ENCODE peak calls at places on chromosomes 7 and 10, in five cellular contexts. Y is suprapubic skin; G is CD8-positive, alpha-beta T cell; L is psoas muscle; C is A549. P is an unnamed sample. For H3K4me1, the result is how much of the 10 kb centered on the place peaks cover.

GRCh38 chr7:67788689-67789088 is 792.1 kb downstream of the TYW1 start:
- DNase-seq in L (no peak), G (no peak), Y (no peak), C (peak), P (no peak)

GRCh38 chr7:70486977-70487376 is 645.0 kb upstream of the GALNT17 start:
- DNase-seq in L (no peak), G (no peak), C (no peak), Y (no peak), P (no peak)

GRCh38 chr7:118080947-118081346 is 103.0 kb upstream of the LSM8 start:
- DNase-seq in Y (no peak), C (peak), G (no peak), L (no peak), P (no peak)

GRCh38 chr7:123871998-123872867 is 27.3 kb downstream of the HYAL4 start:
- DNase-seq in G (no peak), L (peak), C (peak), Y (no peak), P (no peak)

GRCh38 chr7:1579481-1580421 is 9.9 kb upstream of the PSMG3 start:
- DNase-seq in G (peak), L (peak), Y (peak), C (peak), P (no peak)

GRCh38 chr10:63767512-63767911 is 246.3 kb downstream of the REEP3 start:
- DNase-seq in C (peak), Y (no peak), L (no peak), G (no peak), P (no peak)

GRCh38 chr10:86614853-86615252 is 39.5 kb upstream of the OPN4 start:
- DNase-seq in L (no peak), G (no peak), C (no peak), Y (no peak), P (no peak)

GRCh38 chr10:17273403-17273802 is 45.4 kb downstream of the VIM start:
- DNase-seq in L (no peak), G (no peak), C (peak), Y (no peak), P (no peak)

GRCh38 chr10:74928742-74929191 is 102.4 kb downstream of the KAT6B start:
- DNase-seq in Y (no peak), C (no peak), L (no peak), G (no peak), P (no peak)

GRCh38 chr7:234712-235553 is 42.6 kb downstream of the FAM20C start:
- DNase-seq in Y (no peak), L (peak), C (peak), G (no peak), P (peak)

GRCh38 chr10:94155722-94156271 is 162.1 kb downstream of the PLCE1 start:
- DNase-seq in C (no peak), G (no peak), L (no peak), Y (no peak), P (no peak)

GRCh38 chr10:91418417-91418816 is 8.3 kb downstream of the HECTD2 start:
- DNase-seq in C (no peak), Y (no peak), G (no peak), L (no peak), P (no peak)

GRCh38 chr10:6348091-6348862 is 145.5 kb downstream of the PFKFB3 start:
- DNase-seq in Y (no peak), G (peak), L (peak), C (no peak), P (no peak)

DNA sequence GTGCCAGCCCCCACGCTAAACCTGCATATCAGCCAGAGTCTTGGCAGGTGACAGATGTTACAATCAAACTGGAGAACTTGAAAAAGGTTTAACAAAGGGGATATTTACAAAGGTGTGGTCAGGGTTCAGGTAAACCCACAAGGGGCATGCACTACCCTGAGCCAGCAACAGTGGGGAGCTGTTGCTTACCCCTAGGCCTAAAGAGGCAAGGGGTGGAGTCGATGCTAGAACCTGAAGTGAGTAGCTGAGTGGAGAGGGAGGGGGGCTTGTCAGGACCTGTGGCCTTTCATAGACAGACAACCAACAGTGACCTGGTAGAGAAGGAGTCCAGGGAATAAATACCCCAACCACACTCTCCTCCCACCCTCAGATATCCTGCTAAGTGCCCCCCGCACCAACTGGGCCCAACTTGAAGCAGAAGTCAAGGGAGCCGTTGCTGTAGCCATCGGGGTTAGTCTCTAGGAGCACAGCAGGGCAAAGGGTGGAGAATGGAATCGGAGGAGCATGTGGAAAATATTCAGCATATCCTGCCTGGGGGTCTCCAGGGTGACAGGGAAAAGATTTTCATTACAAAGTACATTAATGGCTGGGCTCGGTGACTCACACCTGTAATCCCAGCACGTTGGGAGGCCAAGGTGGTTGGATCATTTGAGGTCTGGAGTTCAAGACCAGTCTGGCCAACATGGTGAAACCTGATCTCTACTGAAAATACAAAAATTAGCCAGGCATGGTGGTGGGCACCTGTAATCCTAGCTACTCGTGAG is 53.6 kb upstream of the ABLIM1 start:
- DNase-seq in G (no peak), Y (no peak), C (no peak), L (no peak), P (no peak)
- H3K4me1 ChIP-seq in G (under half), Y (under half), C (half or more), L (under half), P (under half)

DNA sequence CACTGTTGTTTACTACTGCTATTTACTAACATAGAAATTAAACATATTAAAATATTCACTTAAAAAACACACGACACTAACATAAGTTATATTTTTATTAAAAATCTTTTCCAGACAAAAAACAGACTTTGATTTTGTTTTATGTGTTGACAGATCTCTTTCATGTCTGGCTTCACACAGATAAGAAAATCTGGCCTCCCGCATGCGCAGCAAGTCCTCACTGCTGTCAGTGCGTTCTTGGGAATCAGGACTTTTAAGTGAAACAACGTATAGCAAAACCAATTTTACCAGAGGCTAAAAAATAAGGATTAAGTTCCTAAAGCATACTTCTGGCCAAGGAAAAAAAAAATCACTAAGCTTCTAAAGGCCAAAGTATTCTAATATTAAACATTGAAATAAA is 1.2 kb upstream of the IDI1 start:
- DNase-seq in C (peak), Y (no peak), G (no peak), L (no peak), P (no peak)
- H3K27ac ChIP-seq in C (peak), Y (peak), G (peak), L (peak), P (peak)

DNA sequence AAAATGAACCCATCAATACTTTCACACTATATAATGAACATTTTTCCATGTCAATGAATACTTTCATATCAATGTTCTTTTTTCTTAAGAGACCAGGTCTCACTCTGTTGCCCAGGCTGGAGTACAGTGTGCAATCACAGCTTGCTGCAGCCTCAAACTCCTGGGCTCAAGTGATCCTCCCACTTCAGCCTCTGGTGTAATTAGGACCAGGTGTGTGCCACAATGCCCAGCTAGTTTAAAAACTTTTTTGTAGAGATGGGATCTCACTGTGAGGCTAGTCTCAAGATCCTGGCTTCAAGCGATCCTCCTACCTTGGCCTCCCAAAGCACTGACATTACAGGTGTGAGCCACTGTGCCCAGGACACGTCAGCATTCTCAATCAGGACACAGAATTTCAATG is 85.2 kb downstream of the SH3PXD2A start:
- DNase-seq in C (no peak), Y (no peak), L (peak), G (no peak), P (no peak)
- H3K4me1 ChIP-seq in C (under half), Y (under half), L (under half), G (under half), P (under half)

DNA sequence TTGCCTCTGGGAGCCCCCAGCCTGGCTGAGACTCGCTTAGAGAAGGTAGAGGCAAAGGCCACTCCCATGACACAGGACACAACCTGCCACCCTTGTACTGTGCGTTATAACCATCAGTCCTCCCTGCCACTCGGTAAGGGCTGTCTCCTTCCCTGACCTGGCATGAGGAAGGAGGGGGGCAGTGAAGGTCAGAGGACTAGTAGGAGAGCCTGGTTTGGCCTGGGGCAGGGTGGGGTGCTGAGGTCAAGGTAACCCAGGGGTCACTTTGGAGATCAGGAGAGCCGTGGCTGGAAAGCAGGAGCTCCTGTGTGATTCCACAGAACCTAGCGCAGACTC is 6.9 kb upstream of the TNRC18 start:
- DNase-seq in G (no peak), Y (no peak), C (no peak), L (no peak), P (no peak)
- H3K27ac ChIP-seq in G (no peak), Y (peak), C (no peak), L (peak), P (peak)

GRCh38 chr7:77760809-77761453 is 37.3 kb downstream of the TMEM60 start:
- DNase-seq in C (no peak), G (no peak), L (no peak), Y (no peak), P (no peak)
- H3K4me1 ChIP-seq in C (half or more), G (under half), L (under half), Y (under half), P (under half)

GRCh38 chr10:123204127-123204461 is 49.9 kb downstream of the BUB3 start:
- DNase-seq in Y (no peak), G (no peak), L (no peak), C (no peak), P (no peak)
- H3K27ac ChIP-seq in Y (no peak), G (no peak), L (no peak), C (peak), P (no peak)

DNA sequence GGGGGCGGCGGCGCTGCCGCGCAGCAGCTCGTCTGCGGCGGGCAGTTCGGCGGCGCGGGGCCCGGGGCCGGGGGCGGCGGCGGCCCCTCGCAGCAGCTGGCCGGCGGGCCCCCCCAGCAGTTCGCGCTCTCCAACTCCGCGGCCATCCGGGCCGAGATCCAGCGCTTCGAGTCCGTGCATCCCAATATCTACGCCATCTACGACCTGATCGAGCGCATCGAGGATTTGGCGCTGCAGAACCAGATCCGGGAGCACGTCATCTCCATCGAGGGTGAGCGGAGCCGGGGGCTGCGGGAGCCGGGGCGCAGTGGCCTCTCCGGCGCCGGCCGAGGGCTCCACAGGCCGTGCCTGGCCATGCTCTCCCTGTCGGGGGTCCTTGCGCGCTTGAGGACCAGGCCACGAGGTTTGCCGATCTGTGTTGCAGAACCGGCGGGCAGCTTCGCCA is 549 bp downstream of the AGAP3 start:
- DNase-seq in Y (no peak), C (no peak), L (no peak), G (no peak), P (peak)
- H3K4me1 ChIP-seq in Y (half or more), C (under half), L (under half), G (under half), P (under half)

P was measured in pancreas.